ENCODE peak calls at places on chromosomes 3 and 15, in four cellular contexts. I is anterior cingulate cortex, L is AG08396, E is amniotic stem cell. O is an unnamed sample.

GRCh38 chr3:121624147-121624852 is 31.1 kb downstream of the FBXO40 start:
- DNase-seq in I (no peak), L (no peak), E (no peak), O (no peak)

GRCh38 chr3:129399895-129400357 is 28.5 kb downstream of the EFCAB12 start:
- DNase-seq in I (peak; percentile 49), L (no peak), E (no peak), O (no peak)

GRCh38 chr15:66595937-66596545 is 30.2 kb upstream of the LCTL start:
- DNase-seq in I (no peak), L (no peak), E (no peak), O (no peak)

GRCh38 chr15:41241251-41241964 is 10.3 kb downstream of the CHP1 start:
- DNase-seq in I (no peak), L (no peak), E (no peak), O (peak; percentile 2)

GRCh38 chr15:63251701-63252100 is 25.7 kb upstream of the APH1B start:
- DNase-seq in I (no peak), L (no peak), E (no peak), O (no peak)

GRCh38 chr3:172839679-172840078 is 89.2 kb downstream of the ECT2 start:
- DNase-seq in I (no peak), L (no peak), E (no peak), O (peak; percentile 9)

GRCh38 chr15:35690698-35691116 is 144.7 kb upstream of the DPH6 start:
- DNase-seq in I (no peak), L (no peak), E (no peak), O (peak; percentile 66)

GRCh38 chr3:40873456-40873855 is 325.8 kb upstream of the CTNNB1 start:
- DNase-seq in I (no peak), L (no peak), E (no peak), O (no peak)

GRCh38 chr3:126014252-126014651 is 45.3 kb downstream of the ROPN1B start:
- DNase-seq in I (no peak), L (peak; percentile 56), E (no peak), O (no peak)

GRCh38 chr3:195558602-195559001 is 15.5 kb upstream of the PPP1R2 start:
- DNase-seq in I (no peak), L (no peak), E (no peak), O (peak; percentile 10)

GRCh38 chr15:34436956-34437442 is 609 bp downstream of the GOLGA8A start:
- DNase-seq in I (no peak), L (peak; percentile 50), E (no peak), O (no peak)

GRCh38 chr15:35958021-35958420 is 412.1 kb upstream of the DPH6 start:
- DNase-seq in I (no peak), L (no peak), E (no peak), O (peak; percentile 87)

GRCh38 chr15:67064607-67065530 is 533 bp upstream of the SMAD3 start:
- DNase-seq in I (no peak), L (no peak), E (no peak), O (no peak)

GRCh38 chr3:126570103-126570541 is 11.4 kb upstream of the C3orf22 start:
- DNase-seq in I (no peak), L (no peak), E (no peak), O (no peak)

GRCh38 chr3:46663611-46664135 is 29.8 kb downstream of the ALS2CL start:
- DNase-seq in I (no peak), L (peak; percentile 9), E (no peak), O (no peak)

GRCh38 chr3:115830764-115831395 is 207.6 kb downstream of the GAP43 start:
- DNase-seq in I (no peak), L (no peak), E (no peak), O (no peak)

GRCh38 chr3:180275176-180275575 is 238.4 kb upstream of the PEX5L start:
- DNase-seq in I (no peak), L (no peak), E (no peak), O (no peak)

GRCh38 chr3:123841476-123842238 is 42.5 kb downstream of the MYLK start:
- DNase-seq in I (no peak), L (no peak), E (no peak), O (no peak)

GRCh38 chr15:25947336-25948080 is 84.4 kb upstream of the ATP10A start:
- DNase-seq in I (no peak), L (no peak), E (no peak), O (no peak)

GRCh38 chr3:152626226-152626625 is 208.7 kb upstream of the P2RY1 start:
- DNase-seq in I (no peak), L (no peak), E (no peak), O (no peak)

GRCh38 chr3:41002104-41002503 is 197.2 kb upstream of the CTNNB1 start:
- DNase-seq in I (no peak), L (no peak), E (no peak), O (no peak)

GRCh38 chr3:186931487-186932280 is 1.4 kb downstream of the ST6GAL1 start:
- DNase-seq in I (no peak), L (no peak), E (no peak), O (no peak)

GRCh38 chr3:61250784-61251173 is 473 bp downstream of the FHIT start:
- DNase-seq in I (no peak), L (peak; percentile 11), E (no peak), O (no peak)

GRCh38 chr15:87496795-87497194 is 759.7 kb downstream of the NTRK3 start:
- DNase-seq in I (no peak), L (no peak), E (no peak), O (no peak)

GRCh38 chr3:38030126-38031021 is 932 bp upstream of the PLCD1 start:
- DNase-seq in I (no peak), L (no peak), E (no peak), O (no peak)

GRCh38 chr15:36798366-36798765 is 218.9 kb downstream of the CDIN1 start:
- DNase-seq in I (no peak), L (peak; percentile 34), E (peak; percentile 10), O (no peak)

GRCh38 chr3:55965776-55966175 is 478.7 kb upstream of the WNT5A start:
- DNase-seq in I (no peak), L (no peak), E (no peak), O (no peak)

GRCh38 chr3:133503409-133503808 is 70.1 kb upstream of the CDV3 start:
- DNase-seq in I (no peak), L (no peak), E (no peak), O (no peak)

GRCh38 chr3:111676177-111677021 is 81.3 kb upstream of the ZBED2 start:
- DNase-seq in I (no peak), L (no peak), E (no peak), O (no peak)

GRCh38 chr3:3286014-3286413 is 106.5 kb upstream of the CRBN start:
- DNase-seq in I (no peak), L (no peak), E (no peak), O (no peak)

GRCh38 chr3:95434436-95434835 is 1371.6 kb downstream of the NSUN3 start:
- DNase-seq in I (no peak), L (no peak), E (no peak), O (no peak)

GRCh38 chr3:52233968-52234367 is 5.0 kb downstream of the TWF2 start:
- DNase-seq in I (no peak), L (no peak), E (no peak), O (peak; percentile 67)

GRCh38 chr3:162978136-162978535 is 1481.5 kb downstream of the OTOL1 start:
- DNase-seq in I (no peak), L (no peak), E (no peak), O (no peak)

GRCh38 chr3:167228135-167228534 is 152.0 kb downstream of the ZBBX start:
- DNase-seq in I (no peak), L (no peak), E (no peak), O (no peak)

O was measured in NCI-H446.